ENCODE peak calls at places on chromosome 4, in five cellular contexts. N is GM23338; T is GM06990; J is CD4-positive, alpha-beta T cell; L is activated CD8-positive, alpha-beta T cell treated with anti-CD3 and anti-CD28 coated beads for 36 hours. W is an unnamed sample.
A peak's percentile ranks its signal among the peaks of the same experiment; 100 is the strongest.

GRCh38 chr4:186204103-186204559 is 12.8 kb downstream of the CYP4V2 start:
- DNase-seq in T (peak; percentile 72), N (peak; percentile 52), J (peak; percentile 72), L (peak; percentile 33), W (no peak)

GRCh38 chr4:87108142-87108546 is 112.3 kb downstream of the KLHL8 start:
- DNase-seq in T (no peak), N (no peak), L (no peak), J (no peak), W (no peak)

GRCh38 chr4:48173055-48173991 is 39.3 kb upstream of the TXK start:
- DNase-seq in J (no peak), T (no peak), N (peak; percentile 19), L (no peak), W (no peak)

GRCh38 chr4:54657556-54658313 is at the start of gene KIT:
- DNase-seq in T (peak; percentile 10), N (peak; percentile 93), J (peak; percentile 11), L (peak; percentile 36), W (peak; percentile 33)

GRCh38 chr4:122831515-122832196 is 5.0 kb downstream of the FGF2 start:
- DNase-seq in N (no peak), L (no peak), T (no peak), J (no peak), W (no peak)

GRCh38 chr4:148061795-148062194 is 329.9 kb downstream of the ARHGAP10 start:
- DNase-seq in N (peak; percentile 23), L (no peak), J (no peak), T (no peak), W (no peak)

GRCh38 chr4:100982345-100982744 is 365.0 kb downstream of the PPP3CA start:
- DNase-seq in T (no peak), N (no peak), L (no peak), J (no peak), W (no peak)

GRCh38 chr4:15336410-15337184 is 91.2 kb upstream of the C1QTNF7 start:
- DNase-seq in L (no peak), N (peak; percentile 12), J (no peak), T (no peak), W (no peak)

GRCh38 chr4:36990108-36990872 is 254.3 kb upstream of the NWD2 start:
- DNase-seq in L (no peak), T (peak; percentile 54), N (no peak), J (no peak), W (peak; percentile 7)

GRCh38 chr4:58807843-58808605 is 1697.8 kb upstream of the IGFBP7 start:
- DNase-seq in L (no peak), J (no peak), N (no peak), T (no peak), W (no peak)

GRCh38 chr4:162403956-162404355 is 240.2 kb upstream of the FSTL5 start:
- DNase-seq in L (no peak), T (no peak), N (no peak), J (no peak), W (no peak)

DNA sequence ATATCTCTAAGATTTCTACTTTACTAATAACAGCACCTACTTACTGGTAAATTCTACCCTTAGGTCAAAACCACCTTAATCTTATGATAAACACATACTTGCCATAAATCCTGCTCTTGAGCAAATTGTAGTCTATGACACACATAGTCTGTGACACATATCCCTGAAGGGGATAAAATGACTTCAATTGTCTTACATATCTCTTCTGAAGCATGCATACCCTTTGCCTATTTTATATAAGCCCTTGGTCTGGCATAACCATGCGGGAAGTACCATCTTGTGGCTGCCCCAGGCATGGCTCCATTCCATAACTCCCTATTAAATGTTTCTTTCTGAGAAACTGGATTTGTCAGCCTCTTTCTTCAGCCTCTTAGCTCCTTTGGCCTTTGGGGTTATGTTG is 248.9 kb downstream of the SLC7A11 start:
- DNase-seq in J (no peak), T (no peak), L (no peak), N (no peak), W (no peak)
- TF ChIP-seq CTCF in J (no peak), T (no peak), L (no peak), N (no peak), W (no peak)

DNA sequence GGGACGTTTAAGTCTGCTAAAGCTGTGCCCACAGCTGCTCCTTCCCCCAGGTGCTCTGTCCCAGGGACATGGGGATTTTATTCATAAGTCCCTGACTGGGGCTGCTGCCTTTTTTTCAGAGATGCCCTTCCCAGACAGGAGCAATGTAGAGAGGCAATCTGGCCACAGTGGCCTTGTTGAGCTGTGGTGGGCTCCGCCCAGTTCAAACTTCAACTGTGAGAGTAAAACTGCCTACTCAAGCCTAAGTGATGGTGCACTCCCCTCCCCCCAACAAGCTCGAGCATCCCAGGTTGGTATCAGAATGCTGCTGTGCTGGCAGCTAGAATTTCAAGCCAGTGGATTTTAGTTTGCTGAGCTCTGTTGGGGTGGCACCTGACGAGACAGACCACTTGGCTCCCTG is 1371.4 kb downstream of the ADGRL3 start:
- DNase-seq in N (no peak), L (no peak), T (no peak), J (no peak), W (no peak)
- TF ChIP-seq CTCF in N (no peak), L (no peak), T (no peak), J (no peak), W (no peak)

GRCh38 chr4:184474261-184475095 is at the start of gene IRF2:
- DNase-seq in T (peak; percentile 100), J (peak; percentile 97), N (peak; percentile 96), L (peak; percentile 98), W (peak; percentile 99)
- TF ChIP-seq CTCF in T (no peak), J (no peak), N (no peak), L (no peak), W (no peak)

GRCh38 chr4:6681191-6681590 is 12.5 kb upstream of the S100P start:
- DNase-seq in J (no peak), L (no peak), T (no peak), N (no peak), W (no peak)
- TF ChIP-seq CTCF in J (no peak), L (no peak), T (peak; percentile 16), N (peak; percentile 56), W (no peak)

DNA sequence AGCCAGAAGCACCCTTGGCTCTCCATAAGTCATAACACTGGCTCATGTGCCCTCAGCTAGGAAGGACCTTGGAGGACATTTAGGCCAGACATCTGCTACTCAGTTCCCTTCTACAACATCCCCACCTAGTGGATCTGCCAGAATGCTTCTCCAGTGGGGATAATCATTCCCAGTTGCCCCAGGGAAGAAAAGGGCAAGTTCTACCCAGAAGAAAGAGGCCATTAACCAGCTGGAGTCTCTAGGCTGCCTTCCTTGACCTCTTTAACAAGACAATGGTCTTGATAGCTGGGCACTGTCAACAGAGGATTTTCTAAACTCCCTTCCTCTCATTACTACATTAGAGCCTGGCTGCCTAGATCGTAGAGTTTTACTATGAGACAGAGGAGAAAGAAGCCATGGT is 42.0 kb downstream of the LGI2 start:
- DNase-seq in L (no peak), J (no peak), N (peak; percentile 86), T (no peak), W (peak; percentile 15)
- TF ChIP-seq CTCF in L (no peak), J (no peak), N (peak; percentile 97), T (no peak), W (no peak)

DNA sequence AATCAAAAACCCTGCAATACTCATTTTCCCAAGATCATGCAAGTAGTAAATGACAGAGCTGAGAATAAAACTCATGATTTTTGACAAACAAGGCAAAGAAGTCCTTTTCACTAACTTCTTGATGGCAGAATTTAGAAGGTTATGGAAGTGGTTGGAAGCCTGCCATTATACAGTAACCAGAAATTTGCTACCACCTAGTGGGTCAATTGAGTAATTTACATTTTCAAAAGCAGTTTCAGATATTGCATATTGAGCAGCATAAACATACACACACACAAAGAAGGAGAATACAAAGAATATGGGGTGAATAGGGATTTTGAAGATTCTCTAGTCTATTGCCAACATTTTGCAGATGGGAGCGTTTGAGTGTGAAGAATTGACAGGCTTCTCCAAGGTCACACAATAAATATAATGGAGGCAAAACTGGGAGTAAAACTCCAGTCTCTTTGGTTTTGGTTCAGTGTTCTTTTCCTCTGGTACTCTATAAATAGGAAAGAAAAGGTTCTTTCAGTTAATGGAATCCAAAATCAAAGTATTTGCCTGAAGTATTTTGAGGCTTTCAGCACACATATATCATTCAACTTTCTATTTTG is 70.2 kb downstream of the GC start:
- DNase-seq in N (peak; percentile 51), J (no peak), L (no peak), T (no peak), W (peak; percentile 13)
- TF ChIP-seq CTCF in N (peak; percentile 66), J (peak; percentile 63), L (peak; percentile 59), T (peak; percentile 49), W (no peak)

GRCh38 chr4:116055857-116056827 is 942.7 kb upstream of the NDST4 start:
- DNase-seq in L (no peak), T (no peak), J (no peak), N (peak; percentile 35), W (no peak)
- TF ChIP-seq CTCF in L (no peak), T (peak; percentile 14), J (no peak), N (no peak), W (no peak)

GRCh38 chr4:146649232-146649631 is 10.5 kb downstream of the POU4F2 start:
- DNase-seq in L (no peak), N (no peak), T (no peak), J (no peak), W (no peak)

GRCh38 chr4:146650034-146650433 is 11.3 kb downstream of the POU4F2 start:
- DNase-seq in J (no peak), L (no peak), T (no peak), N (no peak), W (no peak)

GRCh38 chr4:146654648-146654975 is 15.9 kb downstream of the POU4F2 start:
- DNase-seq in J (no peak), N (no peak), L (no peak), T (no peak), W (no peak)

DNA sequence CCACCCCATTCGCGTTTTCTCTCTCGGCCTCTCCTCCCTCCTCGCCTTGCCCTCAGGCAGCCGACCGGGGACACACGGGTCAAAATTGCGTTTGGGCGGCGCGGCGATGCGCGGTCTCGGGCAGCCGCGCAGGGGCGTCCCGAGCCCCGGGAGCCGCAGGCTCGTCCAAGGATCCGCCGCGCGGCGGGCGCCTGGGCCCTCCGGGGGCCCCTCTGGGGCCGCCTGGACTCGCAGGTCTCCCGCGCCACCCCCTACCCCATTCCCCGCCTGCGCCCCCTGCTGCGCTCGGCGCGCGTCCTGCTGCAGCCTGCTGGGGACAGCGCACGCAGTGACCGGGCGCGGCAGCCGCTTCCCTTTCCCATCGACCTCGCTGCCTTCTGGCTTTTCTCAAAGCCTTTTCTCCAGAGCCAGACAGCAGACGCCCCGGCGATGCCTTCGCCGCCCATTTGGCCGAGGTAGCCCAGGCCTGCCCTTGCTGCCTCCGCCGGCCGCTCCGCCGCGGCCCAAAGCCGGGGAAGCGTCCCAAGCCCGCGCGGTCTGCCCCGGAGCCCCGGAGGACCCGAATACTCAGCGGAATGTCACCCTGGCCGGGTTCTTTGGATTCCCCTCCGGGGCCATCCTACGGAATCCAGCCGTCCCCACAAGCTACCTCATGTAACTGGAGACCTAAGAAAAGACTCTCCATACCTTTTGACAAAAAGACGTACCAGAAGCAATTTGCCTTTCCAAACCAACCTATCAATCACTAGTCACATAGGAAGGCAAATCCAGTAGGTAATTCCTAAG is 16.5 kb downstream of the POU4F2 start:
- DNase-seq in T (no peak), N (peak; percentile 72), L (no peak), J (no peak), W (no peak)
- TF ChIP-seq CTCF in T (no peak), N (peak; percentile 3), L (no peak), J (no peak), W (no peak)

DNA sequence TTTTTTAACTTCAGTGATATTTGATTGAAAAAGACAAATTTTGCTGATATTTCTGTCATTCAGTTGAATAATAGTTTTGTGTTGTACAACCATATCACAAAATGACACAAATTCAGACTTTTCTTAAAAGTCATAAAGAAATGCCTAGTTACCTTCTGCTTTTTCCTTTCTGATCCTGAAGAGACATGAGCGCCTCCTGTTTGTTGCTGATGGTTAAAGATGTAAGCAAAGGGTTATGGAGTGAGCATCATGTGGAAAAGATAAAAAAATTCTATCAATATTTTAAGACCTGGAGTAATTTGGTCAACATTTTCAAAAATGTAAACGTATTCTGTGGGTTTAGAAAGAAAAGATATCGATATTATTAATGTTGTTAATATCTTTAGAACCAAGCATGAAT is 669.9 kb upstream of the NR3C2 start:
- DNase-seq in T (no peak), N (peak; percentile 20), J (no peak), L (no peak), W (no peak)
- TF ChIP-seq CTCF in T (no peak), N (peak; percentile 46), J (no peak), L (no peak), W (no peak)

W was measured in GM20000.